ENCODE peak calls at places on chromosomes 2 and 18, in five cellular contexts. Q is bronchial epithelial cell, W is EH, K is NCI-H1105 treated with DMSO at 0.1 percent for 48 hours, P is neuronal stem cell. Z is an unnamed sample.

GRCh38 chr2:23478087-23478932 is 93.3 kb downstream of the KLHL29 start:
- DNase-seq in Q (no peak), W (no peak), K (no peak), P (no peak), Z (no peak)

GRCh38 chr2:16255120-16255519 is 314.8 kb downstream of the MYCN start:
- DNase-seq in K (no peak), P (no peak), W (no peak), Q (peak), Z (no peak)

GRCh38 chr2:10360460-10361219 is 57.9 kb downstream of the HPCAL1 start:
- DNase-seq in P (no peak), K (no peak), W (no peak), Q (no peak), Z (no peak)

GRCh38 chr2:12052771-12053170 is 306.3 kb downstream of the LPIN1 start:
- DNase-seq in W (no peak), Q (peak), K (no peak), P (no peak), Z (no peak)

GRCh38 chr18:45557296-45557695 is 58.0 kb upstream of the SLC14A2 start:
- DNase-seq in W (no peak), P (no peak), K (no peak), Q (peak), Z (no peak)

GRCh38 chr2:133124446-133124845 is 443.8 kb downstream of the NCKAP5 start:
- DNase-seq in K (no peak), Q (no peak), P (no peak), W (no peak), Z (no peak)

GRCh38 chr2:80380767-80381166 is 76.2 kb upstream of the LRRTM1 start:
- DNase-seq in W (peak), P (no peak), K (no peak), Q (no peak), Z (peak)

GRCh38 chr2:130843321-130843985 is 6.7 kb downstream of the ARHGEF4 start:
- DNase-seq in P (no peak), Q (no peak), W (no peak), K (no peak), Z (no peak)

GRCh38 chr2:178193496-178193822 is 853 bp upstream of the OSBPL6 start:
- DNase-seq in W (no peak), K (no peak), P (no peak), Q (no peak), Z (no peak)

GRCh38 chr18:46362533-46362932 is 258.3 kb downstream of the HAUS1 start:
- DNase-seq in P (no peak), W (no peak), K (no peak), Q (no peak), Z (no peak)

GRCh38 chr18:54162431-54162830 is 62.0 kb downstream of the MBD2 start:
- DNase-seq in K (no peak), P (no peak), W (peak), Q (peak), Z (peak)

GRCh38 chr18:78974115-78974740 is 5.4 kb upstream of the SALL3 start:
- DNase-seq in Q (no peak), P (no peak), W (no peak), K (no peak), Z (no peak)

GRCh38 chr18:369224-370010 is 101.6 kb upstream of the THOC1 start:
- DNase-seq in K (no peak), Q (no peak), P (no peak), W (no peak), Z (no peak)

GRCh38 chr2:20623241-20623640 is 27.7 kb downstream of the HS1BP3 start:
- DNase-seq in K (no peak), Q (no peak), W (no peak), P (no peak), Z (no peak)

GRCh38 chr2:26616032-26616863 is 24.9 kb downstream of the CIB4 start:
- DNase-seq in K (no peak), Q (no peak), P (no peak), W (no peak), Z (no peak)

GRCh38 chr18:24138281-24138883 is 480 bp upstream of the CABYR start:
- DNase-seq in W (no peak), K (no peak), Q (peak), P (no peak), Z (no peak)

GRCh38 chr18:58041633-58042032 is 2.4 kb upstream of the NEDD4L start:
- DNase-seq in Q (peak), W (no peak), P (no peak), K (no peak), Z (no peak)

GRCh38 chr2:128499367-128500135 is 180.9 kb upstream of the HS6ST1 start:
- DNase-seq in K (no peak), P (no peak), Q (no peak), W (no peak), Z (no peak)

GRCh38 chr18:11852048-11852341 is 782 bp downstream of the CHMP1B start:
- DNase-seq in P (no peak), Q (no peak), W (no peak), K (no peak), Z (no peak)

GRCh38 chr2:163735692-163736432 is at the start of gene FIGN:
- DNase-seq in K (peak), Q (peak), P (peak), W (peak), Z (peak)

GRCh38 chr2:139790807-139791206 is 1010.6 kb upstream of the NXPH2 start:
- DNase-seq in P (no peak), Q (peak), W (no peak), K (peak), Z (peak)

Z was measured in AG10803.